ENCODE peak calls at places on chromosome 16, in four cellular contexts. Q is hypothalamus; F is stimulated activated naive CD8-positive, alpha-beta T cell treated with anti-CD3 and anti-CD28 coated beads, Interleukin-15, amount 100 ng/mL, for 72 hours; B is LoVo. H is an unnamed sample.

GRCh38 chr16:30005341-30006094 is 5.3 kb downstream of the DOC2A start:
- DNase-seq in Q (no peak), F (peak), B (peak), H (no peak)

GRCh38 chr16:1706386-1707192 is 594 bp downstream of the MAPK8IP3 start:
- DNase-seq in Q (no peak), F (peak), B (no peak), H (no peak)

GRCh38 chr16:77723108-77723514 is 797 bp downstream of the NUDT7 start:
- DNase-seq in Q (no peak), F (no peak), B (no peak), H (no peak)

GRCh38 chr16:57462978-57463362 is 491 bp downstream of the POLR2C start:
- DNase-seq in Q (no peak), F (no peak), B (no peak), H (no peak)

GRCh38 chr16:78240459-78241222 is 141.2 kb downstream of the WWOX start:
- DNase-seq in Q (no peak), F (no peak), B (no peak), H (peak)

GRCh38 chr16:85369060-85369459 is 244.1 kb upstream of the GSE1 start:
- DNase-seq in Q (no peak), F (no peak), B (no peak), H (no peak)

GRCh38 chr16:12327971-12328726 is 351.6 kb downstream of the SNX29 start:
- DNase-seq in Q (no peak), F (no peak), B (no peak), H (no peak)

GRCh38 chr16:85082553-85083050 is 29.7 kb downstream of the CIBAR2 start:
- DNase-seq in Q (no peak), F (no peak), B (no peak), H (no peak)

GRCh38 chr16:89200124-89200849 is at the start of gene SLC22A31:
- DNase-seq in Q (no peak), F (no peak), B (no peak), H (no peak)

GRCh38 chr16:56789360-56789759 is 59.4 kb downstream of the NUP93 start:
- DNase-seq in Q (peak), F (no peak), B (peak), H (peak)

GRCh38 chr16:69796285-69797118 is 34.4 kb downstream of the WWP2 start:
- DNase-seq in Q (peak), F (peak), B (peak), H (peak)

GRCh38 chr16:68786685-68787418 is 49.8 kb downstream of the CDH1 start:
- DNase-seq in Q (peak), F (no peak), B (no peak), H (peak)

GRCh38 chr16:85245307-85246172 is 133.3 kb upstream of the CIBAR2 start:
- DNase-seq in Q (peak), F (peak), B (peak), H (peak)

GRCh38 chr16:28548306-28548802 is 5.4 kb upstream of the SGF29 start:
- DNase-seq in Q (no peak), F (no peak), B (no peak), H (no peak)

GRCh38 chr16:58732545-58733247 is 1.4 kb downstream of the GOT2 start:
- DNase-seq in Q (no peak), F (peak), B (no peak), H (no peak)

GRCh38 chr16:58306327-58306726 is 11.5 kb upstream of the PRSS54 start:
- DNase-seq in Q (no peak), F (peak), B (peak), H (no peak)

GRCh38 chr16:2006317-2006716 is 3.3 kb downstream of the ZNF598 start:
- DNase-seq in Q (no peak), F (no peak), B (no peak), H (no peak)

GRCh38 chr16:19940195-19940594 is 55.5 kb upstream of the GPRC5B start:
- DNase-seq in Q (no peak), F (no peak), B (no peak), H (no peak)